ENCODE peak calls at places on chromosomes 2 and 18, in nine cellular contexts. One of them, this sample, is unnamed.

GRCh38 chr18:7545734-7546133 is 21.4 kb upstream of the PTPRM start:
- DNase-seq in suprapubic skin: no peak
- DNase-seq in left colon: no peak
- DNase-seq in iris pigment epithelial cell: peak; percentile 86
- DNase-seq in CD4-positive, alpha-beta T cell: no peak
- DNase-seq in cardiac fibroblast: peak; percentile 82
- DNase-seq in NCI-H1694 treated with DMSO at 0.1 percent for 48 hours: no peak
- DNase-seq in nephron progenitor cell: no peak
- DNase-seq in naive thymus-derived CD8-positive, alpha-beta T cell: no peak
- DNase-seq in this sample: no peak

GRCh38 chr18:697771-698170 is 14.7 kb downstream of the ENOSF1 start:
- DNase-seq in naive thymus-derived CD8-positive, alpha-beta T cell: no peak
- DNase-seq in CD4-positive, alpha-beta T cell: no peak
- DNase-seq in suprapubic skin: no peak
- DNase-seq in NCI-H1694 treated with DMSO at 0.1 percent for 48 hours: no peak
- DNase-seq in nephron progenitor cell: peak; percentile 9
- DNase-seq in iris pigment epithelial cell: no peak
- DNase-seq in left colon: no peak
- DNase-seq in cardiac fibroblast: no peak
- DNase-seq in this sample: no peak

GRCh38 chr18:5481621-5482020 is 62.2 kb downstream of the EPB41L3 start:
- DNase-seq in nephron progenitor cell: no peak
- DNase-seq in CD4-positive, alpha-beta T cell: no peak
- DNase-seq in naive thymus-derived CD8-positive, alpha-beta T cell: no peak
- DNase-seq in iris pigment epithelial cell: no peak
- DNase-seq in cardiac fibroblast: no peak
- DNase-seq in suprapubic skin: no peak
- DNase-seq in left colon: no peak
- DNase-seq in NCI-H1694 treated with DMSO at 0.1 percent for 48 hours: no peak
- DNase-seq in this sample: no peak

GRCh38 chr2:15223887-15224286 is 337.2 kb downstream of the NBAS start:
- DNase-seq in iris pigment epithelial cell: peak; percentile 94
- DNase-seq in suprapubic skin: no peak
- DNase-seq in nephron progenitor cell: no peak
- DNase-seq in CD4-positive, alpha-beta T cell: no peak
- DNase-seq in left colon: no peak
- DNase-seq in naive thymus-derived CD8-positive, alpha-beta T cell: no peak
- DNase-seq in cardiac fibroblast: peak; percentile 97
- DNase-seq in NCI-H1694 treated with DMSO at 0.1 percent for 48 hours: no peak
- DNase-seq in this sample: peak; percentile 84

GRCh38 chr2:217262916-217263315 is 403.1 kb upstream of the TNP1 start:
- DNase-seq in naive thymus-derived CD8-positive, alpha-beta T cell: no peak
- DNase-seq in left colon: no peak
- DNase-seq in CD4-positive, alpha-beta T cell: no peak
- DNase-seq in suprapubic skin: no peak
- DNase-seq in iris pigment epithelial cell: no peak
- DNase-seq in NCI-H1694 treated with DMSO at 0.1 percent for 48 hours: no peak
- DNase-seq in cardiac fibroblast: no peak
- DNase-seq in nephron progenitor cell: no peak
- DNase-seq in this sample: no peak

GRCh38 chr2:165390875-165391274 is 78.6 kb upstream of the CSRNP3 start:
- DNase-seq in nephron progenitor cell: no peak
- DNase-seq in cardiac fibroblast: no peak
- DNase-seq in naive thymus-derived CD8-positive, alpha-beta T cell: no peak
- DNase-seq in left colon: no peak
- DNase-seq in CD4-positive, alpha-beta T cell: no peak
- DNase-seq in NCI-H1694 treated with DMSO at 0.1 percent for 48 hours: no peak
- DNase-seq in suprapubic skin: no peak
- DNase-seq in iris pigment epithelial cell: no peak
- DNase-seq in this sample: no peak

GRCh38 chr2:199303814-199304213 is 153.9 kb downstream of the SATB2 start:
- DNase-seq in CD4-positive, alpha-beta T cell: no peak
- DNase-seq in NCI-H1694 treated with DMSO at 0.1 percent for 48 hours: no peak
- DNase-seq in nephron progenitor cell: no peak
- DNase-seq in left colon: no peak
- DNase-seq in cardiac fibroblast: peak; percentile 98
- DNase-seq in naive thymus-derived CD8-positive, alpha-beta T cell: no peak
- DNase-seq in suprapubic skin: no peak
- DNase-seq in iris pigment epithelial cell: peak; percentile 80
- DNase-seq in this sample: peak; percentile 92

GRCh38 chr2:229780856-229781773 is 66.8 kb upstream of the DNER start:
- DNase-seq in suprapubic skin: no peak
- DNase-seq in iris pigment epithelial cell: peak; percentile 67
- DNase-seq in NCI-H1694 treated with DMSO at 0.1 percent for 48 hours: peak; percentile 24
- DNase-seq in CD4-positive, alpha-beta T cell: no peak
- DNase-seq in left colon: no peak
- DNase-seq in cardiac fibroblast: peak; percentile 68
- DNase-seq in naive thymus-derived CD8-positive, alpha-beta T cell: no peak
- DNase-seq in nephron progenitor cell: peak; percentile 8
- DNase-seq in this sample: peak; percentile 57

GRCh38 chr18:40962784-40963183 is 992.2 kb upstream of the PIK3C3 start:
- DNase-seq in suprapubic skin: no peak
- DNase-seq in CD4-positive, alpha-beta T cell: no peak
- DNase-seq in cardiac fibroblast: peak; percentile 58
- DNase-seq in nephron progenitor cell: no peak
- DNase-seq in NCI-H1694 treated with DMSO at 0.1 percent for 48 hours: no peak
- DNase-seq in left colon: no peak
- DNase-seq in naive thymus-derived CD8-positive, alpha-beta T cell: no peak
- DNase-seq in iris pigment epithelial cell: peak; percentile 41
- DNase-seq in this sample: no peak

GRCh38 chr2:119282966-119283511 is 59.4 kb downstream of the STEAP3 start:
- DNase-seq in left colon: no peak
- DNase-seq in nephron progenitor cell: no peak
- DNase-seq in cardiac fibroblast: no peak
- DNase-seq in iris pigment epithelial cell: no peak
- DNase-seq in NCI-H1694 treated with DMSO at 0.1 percent for 48 hours: no peak
- DNase-seq in suprapubic skin: no peak
- DNase-seq in CD4-positive, alpha-beta T cell: no peak
- DNase-seq in naive thymus-derived CD8-positive, alpha-beta T cell: no peak
- DNase-seq in this sample: no peak

GRCh38 chr2:1995987-1996386 is 251.7 kb upstream of the PXDN start:
- DNase-seq in nephron progenitor cell: no peak
- DNase-seq in NCI-H1694 treated with DMSO at 0.1 percent for 48 hours: no peak
- DNase-seq in cardiac fibroblast: peak; percentile 36
- DNase-seq in naive thymus-derived CD8-positive, alpha-beta T cell: no peak
- DNase-seq in left colon: no peak
- DNase-seq in suprapubic skin: no peak
- DNase-seq in iris pigment epithelial cell: peak; percentile 39
- DNase-seq in CD4-positive, alpha-beta T cell: no peak
- DNase-seq in this sample: no peak

GRCh38 chr2:9300829-9301453 is 94.3 kb downstream of the ASAP2 start:
- DNase-seq in iris pigment epithelial cell: no peak
- DNase-seq in nephron progenitor cell: no peak
- DNase-seq in suprapubic skin: no peak
- DNase-seq in cardiac fibroblast: no peak
- DNase-seq in naive thymus-derived CD8-positive, alpha-beta T cell: no peak
- DNase-seq in left colon: no peak
- DNase-seq in CD4-positive, alpha-beta T cell: no peak
- DNase-seq in NCI-H1694 treated with DMSO at 0.1 percent for 48 hours: no peak
- DNase-seq in this sample: no peak

GRCh38 chr2:201136889-201137321 is 20.9 kb downstream of the CFLAR start:
- DNase-seq in iris pigment epithelial cell: no peak
- DNase-seq in nephron progenitor cell: no peak
- DNase-seq in cardiac fibroblast: no peak
- DNase-seq in suprapubic skin: no peak
- DNase-seq in naive thymus-derived CD8-positive, alpha-beta T cell: no peak
- DNase-seq in CD4-positive, alpha-beta T cell: no peak
- DNase-seq in left colon: no peak
- DNase-seq in NCI-H1694 treated with DMSO at 0.1 percent for 48 hours: no peak
- DNase-seq in this sample: no peak

GRCh38 chr2:75276093-75277055 is 77.1 kb upstream of the TACR1 start:
- DNase-seq in cardiac fibroblast: peak; percentile 69
- DNase-seq in CD4-positive, alpha-beta T cell: no peak
- DNase-seq in suprapubic skin: no peak
- DNase-seq in nephron progenitor cell: no peak
- DNase-seq in NCI-H1694 treated with DMSO at 0.1 percent for 48 hours: no peak
- DNase-seq in left colon: no peak
- DNase-seq in naive thymus-derived CD8-positive, alpha-beta T cell: no peak
- DNase-seq in iris pigment epithelial cell: peak; percentile 57
- DNase-seq in this sample: peak; percentile 78

GRCh38 chr2:177143444-177143843 is 69.2 kb upstream of the HNRNPA3 start:
- DNase-seq in CD4-positive, alpha-beta T cell: no peak
- DNase-seq in iris pigment epithelial cell: peak; percentile 58
- DNase-seq in NCI-H1694 treated with DMSO at 0.1 percent for 48 hours: no peak
- DNase-seq in nephron progenitor cell: no peak
- DNase-seq in suprapubic skin: no peak
- DNase-seq in left colon: no peak
- DNase-seq in naive thymus-derived CD8-positive, alpha-beta T cell: no peak
- DNase-seq in cardiac fibroblast: peak; percentile 60
- DNase-seq in this sample: peak; percentile 68

GRCh38 chr2:157825885-157826284 is 50.2 kb downstream of the ACVR1 start:
- DNase-seq in CD4-positive, alpha-beta T cell: no peak
- DNase-seq in nephron progenitor cell: no peak
- DNase-seq in left colon: no peak
- DNase-seq in NCI-H1694 treated with DMSO at 0.1 percent for 48 hours: no peak
- DNase-seq in cardiac fibroblast: peak; percentile 44
- DNase-seq in naive thymus-derived CD8-positive, alpha-beta T cell: no peak
- DNase-seq in suprapubic skin: peak; percentile 78
- DNase-seq in iris pigment epithelial cell: peak; percentile 77
- DNase-seq in this sample: peak; percentile 33

GRCh38 chr18:48835119-48835518 is 115.6 kb downstream of the SMAD7 start:
- DNase-seq in CD4-positive, alpha-beta T cell: no peak
- DNase-seq in cardiac fibroblast: no peak
- DNase-seq in left colon: no peak
- DNase-seq in naive thymus-derived CD8-positive, alpha-beta T cell: no peak
- DNase-seq in NCI-H1694 treated with DMSO at 0.1 percent for 48 hours: no peak
- DNase-seq in nephron progenitor cell: no peak
- DNase-seq in iris pigment epithelial cell: no peak
- DNase-seq in suprapubic skin: peak; percentile 43
- DNase-seq in this sample: no peak

GRCh38 chr18:76384114-76384790 is 110.8 kb downstream of the ZNF516 start:
- DNase-seq in CD4-positive, alpha-beta T cell: no peak
- DNase-seq in cardiac fibroblast: no peak
- DNase-seq in NCI-H1694 treated with DMSO at 0.1 percent for 48 hours: no peak
- DNase-seq in iris pigment epithelial cell: no peak
- DNase-seq in suprapubic skin: peak; percentile 64
- DNase-seq in nephron progenitor cell: no peak
- DNase-seq in naive thymus-derived CD8-positive, alpha-beta T cell: no peak
- DNase-seq in left colon: no peak
- DNase-seq in this sample: no peak

GRCh38 chr2:233356546-233357308 is 2.4 kb downstream of the DGKD start:
- DNase-seq in CD4-positive, alpha-beta T cell: no peak
- DNase-seq in naive thymus-derived CD8-positive, alpha-beta T cell: no peak
- DNase-seq in cardiac fibroblast: no peak
- DNase-seq in iris pigment epithelial cell: no peak
- DNase-seq in suprapubic skin: no peak
- DNase-seq in nephron progenitor cell: no peak
- DNase-seq in NCI-H1694 treated with DMSO at 0.1 percent for 48 hours: no peak
- DNase-seq in left colon: no peak
- DNase-seq in this sample: no peak

GRCh38 chr2:121004950-121005349 is 269.3 kb downstream of the GLI2 start:
- DNase-seq in NCI-H1694 treated with DMSO at 0.1 percent for 48 hours: no peak
- DNase-seq in CD4-positive, alpha-beta T cell: no peak
- DNase-seq in naive thymus-derived CD8-positive, alpha-beta T cell: no peak
- DNase-seq in nephron progenitor cell: no peak
- DNase-seq in suprapubic skin: no peak
- DNase-seq in iris pigment epithelial cell: no peak
- DNase-seq in left colon: no peak
- DNase-seq in cardiac fibroblast: no peak
- DNase-seq in this sample: no peak

GRCh38 chr2:133885847-133886246 is 317.6 kb upstream of the NCKAP5 start:
- DNase-seq in iris pigment epithelial cell: no peak
- DNase-seq in NCI-H1694 treated with DMSO at 0.1 percent for 48 hours: no peak
- DNase-seq in CD4-positive, alpha-beta T cell: no peak
- DNase-seq in nephron progenitor cell: no peak
- DNase-seq in naive thymus-derived CD8-positive, alpha-beta T cell: no peak
- DNase-seq in left colon: no peak
- DNase-seq in cardiac fibroblast: peak; percentile 27
- DNase-seq in suprapubic skin: no peak
- DNase-seq in this sample: peak; percentile 2

GRCh38 chr2:60339286-60339685 is 214.2 kb downstream of the BCL11A start:
- DNase-seq in NCI-H1694 treated with DMSO at 0.1 percent for 48 hours: no peak
- DNase-seq in iris pigment epithelial cell: no peak
- DNase-seq in cardiac fibroblast: no peak
- DNase-seq in nephron progenitor cell: no peak
- DNase-seq in left colon: no peak
- DNase-seq in naive thymus-derived CD8-positive, alpha-beta T cell: no peak
- DNase-seq in suprapubic skin: no peak
- DNase-seq in CD4-positive, alpha-beta T cell: no peak
- DNase-seq in this sample: no peak

GRCh38 chr2:195442458-195443175 is 214.4 kb upstream of the SLC39A10 start:
- DNase-seq in naive thymus-derived CD8-positive, alpha-beta T cell: no peak
- DNase-seq in nephron progenitor cell: no peak
- DNase-seq in suprapubic skin: no peak
- DNase-seq in NCI-H1694 treated with DMSO at 0.1 percent for 48 hours: no peak
- DNase-seq in cardiac fibroblast: no peak
- DNase-seq in CD4-positive, alpha-beta T cell: no peak
- DNase-seq in left colon: no peak
- DNase-seq in iris pigment epithelial cell: no peak
- DNase-seq in this sample: no peak

GRCh38 chr2:118301248-118301647 is 213.0 kb downstream of the INSIG2 start:
- DNase-seq in iris pigment epithelial cell: no peak
- DNase-seq in CD4-positive, alpha-beta T cell: no peak
- DNase-seq in naive thymus-derived CD8-positive, alpha-beta T cell: no peak
- DNase-seq in suprapubic skin: no peak
- DNase-seq in nephron progenitor cell: no peak
- DNase-seq in NCI-H1694 treated with DMSO at 0.1 percent for 48 hours: no peak
- DNase-seq in cardiac fibroblast: no peak
- DNase-seq in left colon: no peak
- DNase-seq in this sample: no peak

GRCh38 chr2:136248242-136248641 is 130.3 kb upstream of the CXCR4 start:
- DNase-seq in suprapubic skin: no peak
- DNase-seq in CD4-positive, alpha-beta T cell: no peak
- DNase-seq in NCI-H1694 treated with DMSO at 0.1 percent for 48 hours: no peak
- DNase-seq in left colon: no peak
- DNase-seq in cardiac fibroblast: peak; percentile 68
- DNase-seq in iris pigment epithelial cell: peak; percentile 33
- DNase-seq in nephron progenitor cell: no peak
- DNase-seq in naive thymus-derived CD8-positive, alpha-beta T cell: no peak
- DNase-seq in this sample: peak; percentile 37

GRCh38 chr2:68487773-68488355 is 20.5 kb downstream of the APLF start:
- DNase-seq in nephron progenitor cell: no peak
- DNase-seq in left colon: no peak
- DNase-seq in suprapubic skin: no peak
- DNase-seq in iris pigment epithelial cell: peak; percentile 49
- DNase-seq in CD4-positive, alpha-beta T cell: no peak
- DNase-seq in NCI-H1694 treated with DMSO at 0.1 percent for 48 hours: peak; percentile 60
- DNase-seq in naive thymus-derived CD8-positive, alpha-beta T cell: no peak
- DNase-seq in cardiac fibroblast: peak; percentile 61
- DNase-seq in this sample: peak; percentile 40

GRCh38 chr2:214265991-214266489 is 144.8 kb upstream of the VWC2L start:
- DNase-seq in suprapubic skin: no peak
- DNase-seq in left colon: no peak
- DNase-seq in NCI-H1694 treated with DMSO at 0.1 percent for 48 hours: no peak
- DNase-seq in CD4-positive, alpha-beta T cell: no peak
- DNase-seq in cardiac fibroblast: no peak
- DNase-seq in naive thymus-derived CD8-positive, alpha-beta T cell: no peak
- DNase-seq in nephron progenitor cell: no peak
- DNase-seq in iris pigment epithelial cell: peak; percentile 35
- DNase-seq in this sample: no peak